ENCODE peak calls at places on chromosomes 6 and 20, in five cellular contexts. One of them, this sample, is unnamed.

GRCh38 chr6:146850238-146850896 is 251.6 kb downstream of the ADGB start:
- DNase-seq in IMR-90: peak; percentile 93
- DNase-seq in fibroblast of mammary gland: peak; percentile 94
- DNase-seq in GM23248: peak; percentile 83
- DNase-seq in T-helper 2 cell: no peak
- DNase-seq in this sample: no peak

GRCh38 chr6:355373-355772 is 36.2 kb upstream of the IRF4 start:
- DNase-seq in fibroblast of mammary gland: no peak
- DNase-seq in GM23248: no peak
- DNase-seq in T-helper 2 cell: no peak
- DNase-seq in IMR-90: no peak
- DNase-seq in this sample: no peak

GRCh38 chr6:142303191-142303564 is 1.4 kb downstream of the ADGRG6 start:
- DNase-seq in T-helper 2 cell: no peak
- DNase-seq in fibroblast of mammary gland: no peak
- DNase-seq in GM23248: no peak
- DNase-seq in IMR-90: peak; percentile 14
- DNase-seq in this sample: no peak

GRCh38 chr20:2022163-2022562 is 28.3 kb upstream of the PDYN start:
- DNase-seq in IMR-90: no peak
- DNase-seq in GM23248: no peak
- DNase-seq in fibroblast of mammary gland: no peak
- DNase-seq in T-helper 2 cell: no peak
- DNase-seq in this sample: no peak

GRCh38 chr6:107399927-107400326 is 59.4 kb downstream of the PDSS2 start:
- DNase-seq in GM23248: no peak
- DNase-seq in fibroblast of mammary gland: no peak
- DNase-seq in IMR-90: no peak
- DNase-seq in T-helper 2 cell: no peak
- DNase-seq in this sample: peak; percentile 24

GRCh38 chr6:24252215-24252614 is 105.6 kb downstream of the DCDC2 start:
- DNase-seq in GM23248: no peak
- DNase-seq in fibroblast of mammary gland: no peak
- DNase-seq in T-helper 2 cell: no peak
- DNase-seq in IMR-90: no peak
- DNase-seq in this sample: peak; percentile 38

GRCh38 chr6:137829641-137830083 is 37.4 kb upstream of the TNFAIP3 start:
- DNase-seq in T-helper 2 cell: no peak
- DNase-seq in fibroblast of mammary gland: peak; percentile 52
- DNase-seq in GM23248: peak; percentile 55
- DNase-seq in IMR-90: peak; percentile 43
- DNase-seq in this sample: no peak

GRCh38 chr6:118717106-118717505 is 65.7 kb upstream of the CEP85L start:
- DNase-seq in fibroblast of mammary gland: no peak
- DNase-seq in GM23248: no peak
- DNase-seq in T-helper 2 cell: no peak
- DNase-seq in IMR-90: no peak
- DNase-seq in this sample: no peak

GRCh38 chr20:44702776-44703175 is 12.4 kb upstream of the CCN5 start:
- DNase-seq in GM23248: peak; percentile 89
- DNase-seq in IMR-90: peak; percentile 91
- DNase-seq in fibroblast of mammary gland: peak; percentile 98
- DNase-seq in T-helper 2 cell: no peak
- DNase-seq in this sample: peak; percentile 71

GRCh38 chr6:163311830-163312229 is 102.7 kb upstream of the QKI start:
- DNase-seq in fibroblast of mammary gland: no peak
- DNase-seq in GM23248: no peak
- DNase-seq in T-helper 2 cell: no peak
- DNase-seq in IMR-90: no peak
- DNase-seq in this sample: no peak

GRCh38 chr20:59207742-59208357 is 44.2 kb downstream of the ZNF831 start:
- DNase-seq in T-helper 2 cell: peak; percentile 57
- DNase-seq in fibroblast of mammary gland: peak; percentile 16
- DNase-seq in GM23248: peak; percentile 56
- DNase-seq in IMR-90: no peak
- DNase-seq in this sample: no peak

GRCh38 chr6:124854338-124854922 is 107.8 kb upstream of the RNF217 start:
- DNase-seq in T-helper 2 cell: no peak
- DNase-seq in IMR-90: no peak
- DNase-seq in GM23248: peak; percentile 38
- DNase-seq in fibroblast of mammary gland: no peak
- DNase-seq in this sample: no peak

GRCh38 chr6:1116149-1116548 is 195.7 kb upstream of the FOXQ1 start:
- DNase-seq in GM23248: no peak
- DNase-seq in IMR-90: no peak
- DNase-seq in T-helper 2 cell: no peak
- DNase-seq in fibroblast of mammary gland: no peak
- DNase-seq in this sample: no peak

GRCh38 chr20:45383131-45383530 is 5.0 kb upstream of the TP53TG5 start:
- DNase-seq in IMR-90: peak; percentile 47
- DNase-seq in T-helper 2 cell: no peak
- DNase-seq in GM23248: peak; percentile 35
- DNase-seq in fibroblast of mammary gland: peak; percentile 52
- DNase-seq in this sample: no peak

GRCh38 chr20:23225407-23226060 is 125.1 kb upstream of the NXT1 start:
- DNase-seq in T-helper 2 cell: no peak
- DNase-seq in IMR-90: peak; percentile 82
- DNase-seq in fibroblast of mammary gland: peak; percentile 96
- DNase-seq in GM23248: peak; percentile 95
- DNase-seq in this sample: no peak

GRCh38 chr20:20370087-20370575 is 2.2 kb downstream of the INSM1 start:
- DNase-seq in GM23248: no peak
- DNase-seq in T-helper 2 cell: no peak
- DNase-seq in fibroblast of mammary gland: peak; percentile 4
- DNase-seq in IMR-90: no peak
- DNase-seq in this sample: no peak

GRCh38 chr6:150617496-150618460 is 18.1 kb downstream of the PLEKHG1 start:
- DNase-seq in GM23248: no peak
- DNase-seq in fibroblast of mammary gland: no peak
- DNase-seq in IMR-90: no peak
- DNase-seq in T-helper 2 cell: no peak
- DNase-seq in this sample: no peak